ENCODE peak calls at places on chromosomes 16 and 17, in four cellular contexts. V is foreskin fibroblast, D is WERI-Rb-1, S is kidney epithelial cell. A is an unnamed sample.

GRCh38 chr17:18226284-18226945 is 980 bp downstream of the LLGL1 start:
- DNase-seq in V (no peak), D (no peak), S (no peak), A (no peak)

GRCh38 chr17:4536742-4537411 is 18.3 kb downstream of the MYBBP1A start:
- DNase-seq in S (no peak), V (no peak), D (no peak), A (no peak)

GRCh38 chr16:81462683-81463082 is 18.1 kb downstream of the CMIP start:
- DNase-seq in D (no peak), S (no peak), V (no peak), A (no peak)

GRCh38 chr16:23171234-23171948 is 11.2 kb upstream of the SCNN1G start:
- DNase-seq in S (no peak), D (no peak), V (peak), A (no peak)

GRCh38 chr17:35749560-35750412 is 3.3 kb downstream of the GAS2L2 start:
- DNase-seq in V (no peak), S (no peak), D (peak), A (no peak)

GRCh38 chr17:52106638-52107261 is 51.8 kb downstream of the CA10 start:
- DNase-seq in D (peak), S (no peak), V (no peak), A (peak)

GRCh38 chr17:56983380-56983779 is 5.4 kb downstream of the SCPEP1 start:
- DNase-seq in D (no peak), S (no peak), V (no peak), A (no peak)

GRCh38 chr16:4982056-4982867 is 24.1 kb downstream of the SEC14L5 start:
- DNase-seq in V (no peak), S (no peak), D (peak), A (no peak)

GRCh38 chr16:28596840-28597691 is at the start of gene SULT1A2:
- DNase-seq in D (peak), S (peak), V (no peak), A (no peak)

GRCh38 chr17:6903516-6903915 is 72.0 kb upstream of the TEKT1 start:
- DNase-seq in S (no peak), D (no peak), V (no peak), A (no peak)
- H3K4me3 ChIP-seq in S (no peak), D (no peak), V (no peak), A (no peak)

GRCh38 chr17:9645858-9646555 is 690 bp downstream of the USP43 start:
- DNase-seq in V (no peak), D (peak), S (no peak), A (no peak)
- H3K4me3 ChIP-seq in V (peak), D (peak), S (peak), A (peak)

DNA sequence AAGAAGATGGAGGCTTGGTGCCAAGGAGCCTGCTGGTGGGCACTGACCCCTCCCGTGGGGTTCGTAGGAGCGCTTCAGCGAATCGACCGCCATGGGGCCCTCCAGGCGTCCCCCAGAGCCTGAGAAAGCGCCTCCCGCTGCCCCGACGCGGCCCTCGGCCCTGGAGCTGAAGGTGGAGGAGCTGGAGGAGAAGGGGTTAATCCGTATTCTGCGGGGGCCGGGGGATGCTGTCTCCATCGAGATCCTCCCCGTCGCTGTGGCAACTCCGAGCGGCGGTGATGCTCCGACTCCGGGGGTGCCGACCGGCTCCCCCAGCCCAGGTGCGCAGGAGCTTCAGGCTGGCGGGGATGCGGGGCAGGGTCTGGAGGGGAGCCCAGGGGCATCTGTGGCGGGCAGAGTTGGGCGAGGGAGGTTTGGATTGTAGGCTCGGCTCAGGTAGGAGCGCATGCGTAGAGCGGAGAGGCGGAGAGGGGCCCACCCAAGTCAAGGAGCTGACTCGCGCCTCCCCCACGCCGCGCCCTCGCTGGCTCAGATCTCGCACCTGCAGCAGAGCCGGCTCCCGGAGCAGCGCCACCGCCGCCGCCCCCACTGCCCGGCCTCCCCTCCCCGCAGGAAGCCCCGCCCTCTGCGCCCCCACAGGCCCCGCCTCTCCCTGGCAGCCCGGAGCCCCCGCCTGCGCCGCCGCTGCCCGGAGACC is 19.8 kb downstream of the FMNL1 start:
- DNase-seq in V (no peak), D (peak), S (no peak), A (no peak)
- H3K4me3 ChIP-seq in V (no peak), D (peak), S (peak), A (peak)

GRCh38 chr16:27426423-27427408 is 24.7 kb downstream of the IL21R start:
- DNase-seq in D (no peak), S (peak), V (peak), A (peak)

GRCh38 chr16:27429330-27429871 is 27.4 kb downstream of the IL21R start:
- DNase-seq in D (no peak), S (no peak), V (no peak), A (no peak)

GRCh38 chr16:27428035-27428785 is 26.2 kb downstream of the IL21R start:
- DNase-seq in V (no peak), S (no peak), D (no peak), A (no peak)

GRCh38 chr16:27425961-27426360 is 24.0 kb downstream of the IL21R start:
- DNase-seq in S (no peak), V (no peak), D (no peak), A (no peak)

DNA sequence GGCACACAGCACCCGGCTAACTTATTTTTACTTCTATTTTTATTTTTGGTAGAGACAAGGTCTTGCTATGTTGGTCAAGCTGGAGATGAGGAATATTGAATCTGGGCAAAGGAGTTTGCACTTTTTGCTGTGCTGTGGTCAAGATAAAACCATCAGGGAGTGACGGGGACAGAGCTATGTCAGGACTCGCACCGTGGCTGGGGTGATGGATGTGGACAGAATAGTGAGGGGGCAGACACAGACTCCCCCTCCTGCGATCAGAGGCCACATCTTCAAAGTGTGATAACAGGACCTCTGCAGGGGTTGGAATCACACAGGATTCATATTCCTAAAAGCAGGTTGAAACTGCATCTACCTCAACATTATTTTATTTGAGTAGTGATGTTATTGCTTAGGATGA is 25.6 kb downstream of the IL21R start:
- DNase-seq in D (no peak), S (no peak), V (no peak), A (no peak)
- H3K4me3 ChIP-seq in D (no peak), S (no peak), V (no peak), A (peak)

GRCh38 chr17:41529491-41529915 is 1.4 kb upstream of the KRT19 start:
- DNase-seq in S (no peak), V (no peak), D (no peak), A (no peak)
- H3K4me3 ChIP-seq in S (no peak), V (no peak), D (no peak), A (no peak)

A was measured in skeletal muscle cell.